ENCODE peak calls at places on chromosomes 7 and 10, in eight cellular contexts. D, H, K, Q, B, C, R and J are unnamed samples.

GRCh38 chr7:101273126-101273525 is 28.2 kb upstream of the FIS1 start:
- DNase-seq in D (no peak), H (no peak), K (no peak), Q (no peak), B (no peak), C (no peak), R (no peak), J (no peak)

GRCh38 chr7:22591271-22591670 is 91.3 kb upstream of the STEAP1B start:
- DNase-seq in D (no peak), H (peak), K (no peak), Q (no peak), B (no peak), C (no peak), R (no peak), J (peak)

GRCh38 chr10:71719464-71720303 is at the start of gene C10orf105:
- DNase-seq in D (no peak), H (no peak), K (no peak), Q (no peak), B (no peak), C (no peak), R (no peak), J (no peak)

GRCh38 chr7:786472-787255 is 45.6 kb upstream of the SUN1 start:
- DNase-seq in D (peak), H (peak), K (peak), Q (no peak), B (no peak), C (peak), R (peak), J (peak)

GRCh38 chr10:6165221-6165725 is 37.5 kb upstream of the PFKFB3 start:
- DNase-seq in D (no peak), H (no peak), K (no peak), Q (no peak), B (no peak), C (no peak), R (no peak), J (no peak)

GRCh38 chr10:53140516-53140915 is 367.9 kb upstream of the MBL2 start:
- DNase-seq in D (no peak), H (peak), K (peak), Q (no peak), B (no peak), C (no peak), R (no peak), J (peak)

GRCh38 chr7:39745320-39745719 is 121.9 kb downstream of the RALA start:
- DNase-seq in D (no peak), H (no peak), K (no peak), Q (no peak), B (no peak), C (no peak), R (no peak), J (no peak)

GRCh38 chr7:159034988-159035387 is 109.7 kb downstream of the VIPR2 start:
- DNase-seq in D (no peak), H (no peak), K (no peak), Q (no peak), B (no peak), C (no peak), R (no peak), J (no peak)

GRCh38 chr7:16071246-16071857 is 350.0 kb downstream of the CRPPA start:
- DNase-seq in D (peak), H (peak), K (peak), Q (no peak), B (no peak), C (no peak), R (no peak), J (peak)

GRCh38 chr7:2012044-2012900 is 220.5 kb downstream of the MAD1L1 start:
- DNase-seq in D (no peak), H (no peak), K (no peak), Q (peak), B (peak), C (no peak), R (no peak), J (no peak)

GRCh38 chr10:73414230-73414981 is 548 bp upstream of the ANXA7 start:
- DNase-seq in D (no peak), H (peak), K (no peak), Q (no peak), B (no peak), C (no peak), R (no peak), J (peak)

GRCh38 chr7:93092757-93093370 is 24.9 kb downstream of the SAMD9 start:
- DNase-seq in D (peak), H (peak), K (peak), Q (no peak), B (no peak), C (no peak), R (no peak), J (peak)

GRCh38 chr10:46548781-46549090 is 7.7 kb downstream of the GPRIN2 start:
- DNase-seq in D (no peak), H (no peak), K (no peak), Q (peak), B (no peak), C (no peak), R (no peak), J (no peak)

GRCh38 chr7:90726623-90727022 is 130.5 kb downstream of the CDK14 start:
- DNase-seq in D (peak), H (peak), K (peak), Q (no peak), B (no peak), C (no peak), R (no peak), J (peak)

GRCh38 chr10:124183617-124184016 is 90.2 kb upstream of the CHST15 start:
- DNase-seq in D (no peak), H (no peak), K (no peak), Q (no peak), B (no peak), C (no peak), R (no peak), J (no peak)

GRCh38 chr10:1745794-1746456 is 8.6 kb upstream of the ADARB2 start:
- DNase-seq in D (no peak), H (no peak), K (no peak), Q (no peak), B (no peak), C (no peak), R (no peak), J (no peak)

GRCh38 chr10:60384708-60385398 is 4.8 kb downstream of the ANK3 start:
- DNase-seq in D (peak), H (peak), K (peak), Q (no peak), B (peak), C (no peak), R (no peak), J (peak)

GRCh38 chr7:139655305-139655704 is 122.5 kb downstream of the HIPK2 start:
- DNase-seq in D (no peak), H (no peak), K (no peak), Q (no peak), B (no peak), C (no peak), R (no peak), J (no peak)

GRCh38 chr7:21192662-21193061 is 235.2 kb upstream of the SP4 start:
- DNase-seq in D (no peak), H (no peak), K (no peak), Q (no peak), B (no peak), C (no peak), R (no peak), J (peak)

GRCh38 chr10:43141421-43141820 is 3.2 kb downstream of the CSGALNACT2 start:
- DNase-seq in D (no peak), H (no peak), K (no peak), Q (no peak), B (no peak), C (no peak), R (no peak), J (no peak)

GRCh38 chr7:81111358-81111757 is 192.5 kb upstream of the SEMA3C start:
- DNase-seq in D (peak), H (peak), K (peak), Q (no peak), B (no peak), C (peak), R (no peak), J (peak)

GRCh38 chr10:92756233-92757065 is 66.7 kb downstream of the HHEX start:
- DNase-seq in D (no peak), H (no peak), K (peak), Q (no peak), B (no peak), C (no peak), R (no peak), J (no peak)

GRCh38 chr7:78499283-78499682 is 700.7 kb downstream of the PHTF2 start:
- DNase-seq in D (no peak), H (peak), K (no peak), Q (no peak), B (no peak), C (no peak), R (no peak), J (no peak)

GRCh38 chr7:158249692-158250091 is 337.9 kb downstream of the PTPRN2 start:
- DNase-seq in D (no peak), H (no peak), K (no peak), Q (peak), B (no peak), C (no peak), R (no peak), J (no peak)

GRCh38 chr7:148503900-148504487 is 86.6 kb upstream of the C7orf33 start:
- DNase-seq in D (no peak), H (peak), K (peak), Q (no peak), B (no peak), C (no peak), R (no peak), J (peak)

GRCh38 chr7:27221201-27221797 is 21.3 kb upstream of the EVX1 start:
- DNase-seq in D (no peak), H (no peak), K (no peak), Q (no peak), B (no peak), C (no peak), R (no peak), J (peak)

GRCh38 chr10:20372748-20373147 is 524.4 kb downstream of the NEBL start:
- DNase-seq in D (no peak), H (no peak), K (no peak), Q (no peak), B (no peak), C (no peak), R (no peak), J (no peak)

GRCh38 chr7:43520201-43520600 is 62.7 kb upstream of the STK17A start:
- DNase-seq in D (no peak), H (no peak), K (no peak), Q (no peak), B (no peak), C (no peak), R (no peak), J (no peak)
- H3K27ac ChIP-seq in D (no peak), H (no peak), K (no peak), Q (no peak), B (no peak), C (no peak), R (no peak), J (no peak)

GRCh38 chr7:105327201-105327600 is 61.5 kb downstream of the SRPK2 start:
- DNase-seq in D (no peak), H (no peak), K (no peak), Q (no peak), B (no peak), C (no peak), R (no peak), J (no peak)
- H3K27ac ChIP-seq in D (no peak), H (no peak), K (no peak), Q (no peak), B (no peak), C (no peak), R (no peak), J (no peak)

GRCh38 chr10:51878695-51879094 is 179.3 kb upstream of the CSTF2T start:
- DNase-seq in D (peak), H (peak), K (no peak), Q (no peak), B (no peak), C (no peak), R (no peak), J (no peak)
- H3K27ac ChIP-seq in D (peak), H (peak), K (no peak), Q (peak), B (peak), C (peak), R (peak), J (peak)

DNA sequence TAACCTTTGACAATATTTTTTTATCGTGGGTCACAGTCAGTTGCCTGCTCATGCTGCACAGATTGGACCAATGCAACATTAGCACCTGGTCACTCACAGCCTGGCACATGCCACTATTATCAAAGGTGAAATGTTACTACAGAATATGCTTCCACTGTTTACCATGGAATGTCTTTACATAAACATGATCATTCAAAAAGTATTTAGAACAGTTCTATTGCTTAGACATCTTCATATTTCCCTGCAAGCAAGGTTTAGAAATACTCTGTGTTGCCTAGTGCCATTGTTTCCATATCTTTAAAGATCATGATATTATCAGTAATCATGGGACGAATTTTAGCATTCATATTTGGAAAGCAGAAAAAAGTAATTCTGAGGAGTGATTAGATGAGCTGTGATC is 179.9 kb upstream of the CHRM2 start:
- DNase-seq in D (no peak), H (no peak), K (no peak), Q (no peak), B (no peak), C (no peak), R (no peak), J (no peak)
- H3K27ac ChIP-seq in D (no peak), H (no peak), K (no peak), Q (no peak), B (no peak), C (no peak), R (no peak), J (no peak)

GRCh38 chr10:58854811-58855210 is 321.6 kb upstream of the PHYHIPL start:
- DNase-seq in D (no peak), H (no peak), K (no peak), Q (no peak), B (no peak), C (no peak), R (no peak), J (no peak)
- H3K27ac ChIP-seq in D (no peak), H (no peak), K (no peak), Q (no peak), B (no peak), C (no peak), R (no peak), J (no peak)

GRCh38 chr10:33279791-33280190 is 54.7 kb downstream of the NRP1 start:
- DNase-seq in D (no peak), H (peak), K (peak), Q (no peak), B (no peak), C (no peak), R (no peak), J (peak)
- H3K27ac ChIP-seq in D (no peak), H (peak), K (no peak), Q (no peak), B (no peak), C (peak), R (peak), J (no peak)

GRCh38 chr10:99999319-100000108 is 10.2 kb downstream of the DNMBP start:
- DNase-seq in D (no peak), H (no peak), K (no peak), Q (no peak), B (no peak), C (no peak), R (no peak), J (no peak)
- H3K27ac ChIP-seq in D (no peak), H (no peak), K (peak), Q (no peak), B (no peak), C (no peak), R (no peak), J (no peak)

GRCh38 chr7:51344406-51344805 is 27.8 kb upstream of the COBL start:
- DNase-seq in D (no peak), H (no peak), K (no peak), Q (no peak), B (no peak), C (no peak), R (no peak), J (peak)

GRCh38 chr7:51346136-51346535 is 29.5 kb upstream of the COBL start:
- DNase-seq in D (no peak), H (no peak), K (no peak), Q (no peak), B (no peak), C (no peak), R (no peak), J (no peak)

GRCh38 chr7:51340029-51340838 is 23.6 kb upstream of the COBL start:
- DNase-seq in D (no peak), H (no peak), K (no peak), Q (no peak), B (no peak), C (no peak), R (no peak), J (peak)

GRCh38 chr7:51340936-51341335 is 24.3 kb upstream of the COBL start:
- DNase-seq in D (no peak), H (no peak), K (no peak), Q (no peak), B (no peak), C (no peak), R (no peak), J (no peak)
- H3K27ac ChIP-seq in D (no peak), H (no peak), K (no peak), Q (no peak), B (peak), C (no peak), R (no peak), J (no peak)

DNA sequence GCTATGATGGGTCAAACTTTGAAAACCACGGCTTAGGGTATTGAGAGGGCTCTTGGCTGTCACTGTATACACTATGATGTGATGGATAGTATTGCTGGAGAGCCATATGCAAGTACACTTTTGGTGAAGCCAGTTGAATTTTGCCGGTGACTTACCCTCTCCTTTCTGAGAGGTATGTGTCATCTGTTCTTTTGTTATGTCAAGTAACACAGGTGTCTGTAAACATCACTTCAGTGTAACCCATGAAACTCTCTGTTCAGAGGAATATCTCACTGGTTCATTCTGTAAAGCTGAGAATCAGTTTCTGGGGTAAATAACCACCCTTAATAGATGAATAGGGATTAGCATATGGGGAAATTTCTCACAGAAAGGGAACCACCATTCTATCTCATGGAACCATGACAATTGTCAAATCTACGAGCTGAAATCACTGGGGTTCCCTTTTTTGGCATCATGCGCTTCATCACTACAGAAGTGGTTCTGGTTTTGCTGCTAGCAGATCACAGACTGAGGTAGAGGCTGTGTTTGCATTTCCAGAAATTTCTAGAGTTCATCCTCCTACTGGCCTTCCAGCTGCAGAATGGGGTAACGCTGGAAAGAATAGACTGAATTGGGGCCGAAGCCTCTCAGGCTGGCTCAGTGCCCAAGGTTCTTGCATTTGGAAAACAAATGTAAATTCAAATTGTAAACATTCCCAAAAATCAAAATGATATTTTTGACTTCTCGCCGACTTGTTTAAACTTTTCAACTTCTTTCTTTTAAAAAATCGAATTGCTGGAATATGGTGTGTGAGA is 83.3 kb upstream of the CREB5 start:
- DNase-seq in D (no peak), H (no peak), K (no peak), Q (no peak), B (no peak), C (no peak), R (no peak), J (no peak)
- H3K27ac ChIP-seq in D (no peak), H (no peak), K (peak), Q (no peak), B (no peak), C (no peak), R (no peak), J (no peak)